ENCODE peak calls at places on chromosomes 4 and X, in five cellular contexts. N is lung, T is dorsolateral prefrontal cortex, X is astrocyte of the spinal cord, U is RWPE2. D is an unnamed sample.

GRCh38 chr4:8831221-8832129 is 40.2 kb downstream of the HMX1 start:
- DNase-seq in T (peak; percentile 38), N (no peak), X (no peak), U (peak; percentile 47), D (peak; percentile 75)

GRCh38 chr4:128869801-128870509 is 60.5 kb downstream of the JADE1 start:
- DNase-seq in T (no peak), N (no peak), U (no peak), X (no peak), D (no peak)

GRCh38 chr4:52059372-52059771 is 8.3 kb downstream of the SPATA18 start:
- DNase-seq in U (no peak), X (peak; percentile 81), N (no peak), T (no peak), D (no peak)

GRCh38 chr4:87032884-87033533 is 98.2 kb downstream of the AFF1 start:
- DNase-seq in X (peak; percentile 83), T (no peak), N (no peak), U (no peak), D (no peak)

GRCh38 chr4:141134051-141134450 is 782 bp upstream of the RNF150 start:
- DNase-seq in N (no peak), X (no peak), T (no peak), U (no peak), D (no peak)

GRCh38 chrX:145213504-145213903 is 33.8 kb upstream of the SPANXN1 start:
- DNase-seq in X (peak; percentile 3), T (no peak), N (no peak), U (no peak), D (no peak)

GRCh38 chrX:82816572-82816971 is 691.5 kb upstream of the POU3F4 start:
- DNase-seq in T (no peak), N (no peak), X (peak; percentile 13), U (no peak), D (no peak)

GRCh38 chr4:87150498-87151261 is 69.7 kb downstream of the KLHL8 start:
- DNase-seq in N (peak; percentile 62), T (no peak), X (peak; percentile 79), U (no peak), D (no peak)

GRCh38 chr4:180794352-180794751 is 1448.8 kb upstream of the TENM3 start:
- DNase-seq in N (no peak), X (no peak), U (no peak), T (no peak), D (no peak)

GRCh38 chrX:36241397-36241796 is 321.9 kb downstream of the CFAP47 start:
- DNase-seq in X (no peak), U (no peak), N (no peak), T (no peak), D (no peak)

GRCh38 chrX:103171353-103171752 is 43.6 kb upstream of the BEX4 start:
- DNase-seq in N (no peak), X (no peak), U (no peak), T (no peak), D (no peak)

GRCh38 chr4:161936625-161937133 is 227.1 kb downstream of the FSTL5 start:
- DNase-seq in U (peak; percentile 78), N (no peak), X (peak; percentile 96), T (no peak), D (no peak)

GRCh38 chrX:13084611-13085010 is 40.2 kb upstream of the FAM9C start:
- DNase-seq in U (no peak), X (no peak), N (no peak), T (no peak), D (no peak)

GRCh38 chr4:148442830-148443549 is 776 bp upstream of the NR3C2 start:
- DNase-seq in N (no peak), U (no peak), X (no peak), T (peak; percentile 51), D (peak; percentile 68)

GRCh38 chr4:891747-892146 is 40.4 kb downstream of the GAK start:
- DNase-seq in N (no peak), T (no peak), U (no peak), X (no peak), D (no peak)

GRCh38 chrX:128436397-128437103 is 384.3 kb upstream of the ACTRT1 start:
- DNase-seq in U (no peak), N (no peak), T (no peak), X (no peak), D (no peak)

GRCh38 chr4:168304744-168305459 is 13.7 kb downstream of the DDX60 start:
- DNase-seq in X (peak; percentile 37), N (no peak), U (no peak), T (no peak), D (no peak)

GRCh38 chr4:138728566-138728965 is 287.0 kb upstream of the NOCT start:
- DNase-seq in X (no peak), N (no peak), T (no peak), U (no peak), D (no peak)

GRCh38 chr4:154506253-154506652 is 14.7 kb upstream of the DCHS2 start:
- DNase-seq in N (no peak), T (no peak), U (no peak), X (peak; percentile 50), D (no peak)

GRCh38 chr4:77044458-77045124 is 31.2 kb downstream of the CCNI start:
- DNase-seq in N (no peak), X (peak; percentile 83), T (no peak), U (no peak), D (no peak)

GRCh38 chr4:77043507-77044131 is 32.2 kb downstream of the CCNI start:
- DNase-seq in X (no peak), N (no peak), T (no peak), U (no peak), D (no peak)

GRCh38 chr4:77047037-77047436 is 28.8 kb downstream of the CCNI start:
- DNase-seq in T (no peak), N (no peak), U (no peak), X (peak; percentile 48), D (no peak)

GRCh38 chr4:77040856-77041576 is 34.8 kb downstream of the CCNI start:
- DNase-seq in U (no peak), T (no peak), X (no peak), N (no peak), D (no peak)

DNA sequence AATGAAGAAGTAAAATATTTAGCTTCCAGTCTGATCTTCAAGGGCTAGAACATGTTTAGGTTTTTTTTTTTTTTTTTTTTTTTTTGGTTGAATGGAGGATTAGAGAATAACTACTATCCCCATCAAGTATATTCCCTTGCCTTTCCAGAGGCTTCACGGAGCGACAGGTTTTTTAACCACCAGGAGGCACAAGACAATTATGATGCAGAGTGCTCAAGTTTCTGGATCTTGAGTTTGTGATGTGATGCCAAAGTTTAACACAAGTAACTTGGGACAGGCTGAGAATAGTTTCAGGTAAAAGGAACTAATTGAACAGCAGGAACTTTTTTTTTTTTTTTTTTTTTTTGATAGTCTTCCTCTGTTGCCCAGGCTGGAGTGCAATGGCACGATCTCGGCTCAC is 30.3 kb downstream of the CCNI start:
- DNase-seq in T (no peak), X (peak; percentile 45), N (no peak), U (no peak), D (no peak)
- TF ChIP-seq CTCF in T (no peak), X (peak; percentile 36), N (no peak), U (no peak), D (peak; percentile 61)

DNA sequence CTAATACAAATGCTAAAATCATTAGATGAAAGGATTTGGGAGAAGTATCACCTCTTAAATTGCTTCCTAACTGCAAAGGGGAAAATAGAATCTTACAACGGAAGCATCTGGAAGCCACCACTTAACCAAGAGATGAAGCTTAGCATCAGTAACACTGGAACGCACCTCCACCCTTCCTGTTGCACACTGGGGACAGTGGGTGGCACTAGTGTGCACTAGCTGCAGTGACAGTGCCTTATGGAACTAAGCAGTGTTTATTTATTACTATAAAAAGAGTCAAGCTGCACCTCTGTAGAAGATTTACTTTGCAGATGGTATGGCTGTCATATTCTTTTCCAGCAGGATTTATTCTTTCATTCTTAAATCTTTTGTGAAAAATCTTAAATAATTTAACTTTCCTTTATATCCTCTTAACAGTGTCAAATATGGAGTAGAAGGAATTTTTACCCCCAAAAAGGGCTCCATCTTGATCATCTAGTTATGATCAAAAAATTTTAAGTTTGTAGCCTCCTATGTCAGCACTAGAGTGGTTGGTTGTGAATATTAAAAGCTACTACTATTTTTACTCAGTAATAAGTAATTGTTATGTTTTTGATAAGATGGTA is 76.7 kb downstream of the SCD5 start:
- DNase-seq in N (no peak), U (no peak), X (no peak), T (peak; percentile 58), D (no peak)
- TF ChIP-seq CTCF in N (no peak), U (peak; percentile 71), X (peak; percentile 52), T (peak; percentile 71), D (peak; percentile 81)

GRCh38 chr4:113907559-113907958 is 71.9 kb downstream of the ARSJ start:
- DNase-seq in N (no peak), T (no peak), U (no peak), X (no peak), D (no peak)

GRCh38 chr4:113905301-113905700 is 74.1 kb downstream of the ARSJ start:
- DNase-seq in N (no peak), U (no peak), X (no peak), T (no peak), D (no peak)

GRCh38 chr4:113899260-113900177 is 79.9 kb downstream of the ARSJ start:
- DNase-seq in U (no peak), T (no peak), X (no peak), N (no peak), D (no peak)

GRCh38 chr4:113901994-113902787 is 77.3 kb downstream of the ARSJ start:
- DNase-seq in U (no peak), T (no peak), X (no peak), N (peak; percentile 70), D (no peak)
- TF ChIP-seq CTCF in U (peak; percentile 16), T (no peak), X (no peak), N (no peak), D (no peak)

GRCh38 chrX:65195621-65196020 is 219.4 kb upstream of the ZC4H2 start:
- DNase-seq in X (no peak), U (no peak), N (no peak), T (no peak), D (no peak)

GRCh38 chrX:65194547-65194946 is 218.3 kb upstream of the ZC4H2 start:
- DNase-seq in U (no peak), T (no peak), N (no peak), X (no peak), D (no peak)

GRCh38 chrX:65196758-65197371 is 220.6 kb upstream of the ZC4H2 start:
- DNase-seq in U (no peak), X (no peak), N (no peak), T (no peak), D (no peak)
- TF ChIP-seq CTCF in U (no peak), X (no peak), N (no peak), T (no peak), D (peak; percentile 16)

DNA sequence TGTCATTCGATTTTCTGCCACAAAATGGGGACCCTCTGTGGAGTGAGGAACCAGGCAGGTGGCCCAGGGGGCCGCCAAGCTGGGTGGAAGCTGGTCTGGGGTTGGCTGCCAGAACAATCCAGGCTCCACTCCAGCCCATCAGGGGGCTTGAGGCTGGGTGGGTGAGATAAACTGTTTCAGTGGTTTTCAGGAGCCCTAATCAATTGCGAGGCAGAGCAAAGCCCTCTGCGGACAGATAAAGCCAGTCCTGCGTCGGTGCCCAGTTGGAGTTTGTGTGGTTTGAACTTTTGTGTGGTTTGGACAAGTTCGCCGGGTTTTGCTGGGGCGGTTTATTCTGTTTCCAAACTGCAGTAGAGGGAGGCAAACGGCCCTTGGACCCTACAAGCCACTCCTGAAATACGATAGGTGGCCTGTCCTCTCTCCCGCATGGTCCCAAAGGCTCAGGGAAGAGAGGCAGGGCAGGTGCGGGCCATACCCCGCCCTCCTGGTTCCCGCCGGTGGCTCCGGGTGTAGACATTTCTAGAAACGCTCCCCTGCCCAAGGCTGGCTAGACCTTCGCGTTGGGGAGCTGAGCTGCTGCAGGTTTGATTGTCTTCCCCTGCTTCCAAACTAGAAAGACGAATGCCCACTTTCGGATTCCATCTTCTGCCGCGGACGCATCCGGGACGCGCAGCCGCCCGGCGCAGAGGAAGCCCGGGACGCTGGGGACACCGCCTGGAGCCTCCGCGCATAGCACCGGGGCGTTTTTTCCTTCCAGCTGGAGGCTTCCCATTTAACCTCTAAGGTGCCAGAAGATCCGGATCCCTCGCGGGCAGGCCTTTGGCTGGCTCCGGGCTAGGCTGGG is 169.0 kb upstream of the BCOR start:
- DNase-seq in U (peak; percentile 54), T (peak; percentile 70), N (peak; percentile 66), X (peak; percentile 61), D (no peak)
- TF ChIP-seq CTCF in U (peak; percentile 72), T (peak; percentile 69), N (peak; percentile 16), X (peak; percentile 73), D (peak; percentile 80)

D was measured in chondrocyte.